ENCODE peak calls at places on chromosomes 4 and X, in ten cellular contexts. One of them, this sample, is unnamed. For H3K36me3, the result is how much of the 10 kb centered on the place peaks cover.

GRCh38 chrX:20442597-20442996 is 175.9 kb upstream of the RPS6KA3 start:
- DNase-seq in prostate gland: peak
- DNase-seq in heart right ventricle: peak
- DNase-seq in tibial nerve: peak
- DNase-seq in cardiac muscle cell: peak
- DNase-seq in GM23338: peak
- DNase-seq in CD8-positive, alpha-beta T cell: peak
- DNase-seq in mammary epithelial cell: peak
- DNase-seq in left lung: peak
- DNase-seq in colonic mucosa: peak
- DNase-seq in this sample: peak

GRCh38 chrX:48667504-48667903 is 16.1 kb upstream of the WAS start:
- DNase-seq in colonic mucosa: no peak
- DNase-seq in cardiac muscle cell: no peak
- DNase-seq in CD8-positive, alpha-beta T cell: no peak
- DNase-seq in heart right ventricle: no peak
- DNase-seq in mammary epithelial cell: no peak
- DNase-seq in tibial nerve: no peak
- DNase-seq in left lung: no peak
- DNase-seq in GM23338: no peak
- DNase-seq in prostate gland: no peak
- DNase-seq in this sample: no peak

GRCh38 chr4:147963839-147964238 is 232.0 kb downstream of the ARHGAP10 start:
- DNase-seq in left lung: no peak
- DNase-seq in GM23338: no peak
- DNase-seq in prostate gland: no peak
- DNase-seq in cardiac muscle cell: no peak
- DNase-seq in tibial nerve: no peak
- DNase-seq in CD8-positive, alpha-beta T cell: no peak
- DNase-seq in mammary epithelial cell: no peak
- DNase-seq in colonic mucosa: no peak
- DNase-seq in heart right ventricle: no peak
- DNase-seq in this sample: no peak

GRCh38 chrX:34734383-34734782 is 77.3 kb upstream of the TMEM47 start:
- DNase-seq in heart right ventricle: no peak
- DNase-seq in CD8-positive, alpha-beta T cell: no peak
- DNase-seq in GM23338: no peak
- DNase-seq in cardiac muscle cell: peak
- DNase-seq in mammary epithelial cell: peak
- DNase-seq in colonic mucosa: no peak
- DNase-seq in left lung: no peak
- DNase-seq in prostate gland: no peak
- DNase-seq in tibial nerve: no peak
- DNase-seq in this sample: no peak

GRCh38 chr4:21991050-21991449 is 42.5 kb upstream of the KCNIP4 start:
- DNase-seq in colonic mucosa: peak
- DNase-seq in GM23338: no peak
- DNase-seq in CD8-positive, alpha-beta T cell: no peak
- DNase-seq in left lung: no peak
- DNase-seq in prostate gland: no peak
- DNase-seq in mammary epithelial cell: no peak
- DNase-seq in tibial nerve: no peak
- DNase-seq in cardiac muscle cell: peak
- DNase-seq in heart right ventricle: no peak
- DNase-seq in this sample: no peak

GRCh38 chr4:173420324-173420752 is 21.4 kb upstream of the SCRG1 start:
- DNase-seq in cardiac muscle cell: peak
- DNase-seq in prostate gland: no peak
- DNase-seq in tibial nerve: no peak
- DNase-seq in mammary epithelial cell: no peak
- DNase-seq in left lung: no peak
- DNase-seq in colonic mucosa: no peak
- DNase-seq in CD8-positive, alpha-beta T cell: no peak
- DNase-seq in GM23338: peak
- DNase-seq in heart right ventricle: no peak
- DNase-seq in this sample: no peak

GRCh38 chr4:161920304-161921052 is 243.3 kb downstream of the FSTL5 start:
- DNase-seq in prostate gland: no peak
- DNase-seq in mammary epithelial cell: no peak
- DNase-seq in tibial nerve: no peak
- DNase-seq in GM23338: no peak
- DNase-seq in cardiac muscle cell: no peak
- DNase-seq in colonic mucosa: no peak
- DNase-seq in heart right ventricle: no peak
- DNase-seq in CD8-positive, alpha-beta T cell: no peak
- DNase-seq in left lung: no peak
- DNase-seq in this sample: no peak

GRCh38 chrX:132858018-132858417 is 100.4 kb downstream of the HS6ST2 start:
- DNase-seq in mammary epithelial cell: no peak
- DNase-seq in cardiac muscle cell: peak
- DNase-seq in CD8-positive, alpha-beta T cell: no peak
- DNase-seq in GM23338: no peak
- DNase-seq in left lung: no peak
- DNase-seq in tibial nerve: no peak
- DNase-seq in prostate gland: no peak
- DNase-seq in heart right ventricle: no peak
- DNase-seq in colonic mucosa: no peak
- DNase-seq in this sample: no peak

GRCh38 chrX:111119341-111119740 is 23.4 kb downstream of the PAK3 start:
- DNase-seq in mammary epithelial cell: no peak
- DNase-seq in tibial nerve: no peak
- DNase-seq in left lung: no peak
- DNase-seq in CD8-positive, alpha-beta T cell: no peak
- DNase-seq in cardiac muscle cell: no peak
- DNase-seq in colonic mucosa: no peak
- DNase-seq in heart right ventricle: no peak
- DNase-seq in prostate gland: no peak
- DNase-seq in GM23338: no peak
- DNase-seq in this sample: no peak

GRCh38 chr4:94634266-94634665 is 123.5 kb upstream of the BMPR1B start:
- DNase-seq in CD8-positive, alpha-beta T cell: no peak
- DNase-seq in heart right ventricle: no peak
- DNase-seq in GM23338: no peak
- DNase-seq in mammary epithelial cell: no peak
- DNase-seq in colonic mucosa: no peak
- DNase-seq in prostate gland: no peak
- DNase-seq in cardiac muscle cell: peak
- DNase-seq in tibial nerve: no peak
- DNase-seq in left lung: no peak
- DNase-seq in this sample: no peak

GRCh38 chr4:87058272-87059073 is 123.7 kb downstream of the AFF1 start:
- DNase-seq in prostate gland: no peak
- DNase-seq in GM23338: peak
- DNase-seq in mammary epithelial cell: peak
- DNase-seq in heart right ventricle: no peak
- DNase-seq in left lung: no peak
- DNase-seq in CD8-positive, alpha-beta T cell: no peak
- DNase-seq in cardiac muscle cell: no peak
- DNase-seq in colonic mucosa: no peak
- DNase-seq in tibial nerve: no peak
- DNase-seq in this sample: no peak

GRCh38 chr4:85598936-85599335 is 124.0 kb downstream of the ARHGAP24 start:
- DNase-seq in heart right ventricle: no peak
- DNase-seq in cardiac muscle cell: no peak
- DNase-seq in prostate gland: no peak
- DNase-seq in left lung: no peak
- DNase-seq in tibial nerve: no peak
- DNase-seq in colonic mucosa: no peak
- DNase-seq in CD8-positive, alpha-beta T cell: no peak
- DNase-seq in mammary epithelial cell: no peak
- DNase-seq in GM23338: no peak
- DNase-seq in this sample: no peak

GRCh38 chrX:76172325-76172887 is 456 bp upstream of the PBDC1 start:
- DNase-seq in left lung: no peak
- DNase-seq in colonic mucosa: no peak
- DNase-seq in cardiac muscle cell: no peak
- DNase-seq in tibial nerve: no peak
- DNase-seq in mammary epithelial cell: no peak
- DNase-seq in GM23338: no peak
- DNase-seq in heart right ventricle: no peak
- DNase-seq in CD8-positive, alpha-beta T cell: no peak
- DNase-seq in prostate gland: no peak
- DNase-seq in this sample: no peak

GRCh38 chr4:182862166-182862875 is 54.9 kb downstream of the DCTD start:
- DNase-seq in colonic mucosa: no peak
- DNase-seq in CD8-positive, alpha-beta T cell: no peak
- DNase-seq in tibial nerve: no peak
- DNase-seq in prostate gland: no peak
- DNase-seq in left lung: no peak
- DNase-seq in mammary epithelial cell: no peak
- DNase-seq in heart right ventricle: no peak
- DNase-seq in GM23338: peak
- DNase-seq in cardiac muscle cell: no peak
- DNase-seq in this sample: peak

GRCh38 chr4:5157721-5158390 is 106.6 kb downstream of the STK32B start:
- DNase-seq in cardiac muscle cell: no peak
- DNase-seq in prostate gland: no peak
- DNase-seq in colonic mucosa: no peak
- DNase-seq in mammary epithelial cell: no peak
- DNase-seq in tibial nerve: no peak
- DNase-seq in GM23338: no peak
- DNase-seq in heart right ventricle: no peak
- DNase-seq in CD8-positive, alpha-beta T cell: no peak
- DNase-seq in left lung: no peak
- DNase-seq in this sample: no peak

GRCh38 chrX:8083276-8083675 is 87.8 kb downstream of the VCX2 start:
- DNase-seq in cardiac muscle cell: peak
- DNase-seq in tibial nerve: no peak
- DNase-seq in mammary epithelial cell: no peak
- DNase-seq in CD8-positive, alpha-beta T cell: no peak
- DNase-seq in GM23338: no peak
- DNase-seq in colonic mucosa: no peak
- DNase-seq in prostate gland: no peak
- DNase-seq in heart right ventricle: no peak
- DNase-seq in left lung: no peak
- DNase-seq in this sample: no peak

GRCh38 chrX:17038681-17039161 is 92.3 kb downstream of the REPS2 start:
- DNase-seq in CD8-positive, alpha-beta T cell: no peak
- DNase-seq in GM23338: no peak
- DNase-seq in colonic mucosa: no peak
- DNase-seq in cardiac muscle cell: peak
- DNase-seq in heart right ventricle: peak
- DNase-seq in left lung: no peak
- DNase-seq in prostate gland: no peak
- DNase-seq in tibial nerve: no peak
- DNase-seq in mammary epithelial cell: peak
- DNase-seq in this sample: no peak

GRCh38 chr4:128353791-128354190 is 66.2 kb upstream of the PGRMC2 start:
- DNase-seq in mammary epithelial cell: no peak
- DNase-seq in left lung: no peak
- DNase-seq in prostate gland: no peak
- DNase-seq in GM23338: no peak
- DNase-seq in heart right ventricle: no peak
- DNase-seq in tibial nerve: no peak
- DNase-seq in colonic mucosa: no peak
- DNase-seq in cardiac muscle cell: no peak
- DNase-seq in CD8-positive, alpha-beta T cell: no peak
- DNase-seq in this sample: no peak

DNA sequence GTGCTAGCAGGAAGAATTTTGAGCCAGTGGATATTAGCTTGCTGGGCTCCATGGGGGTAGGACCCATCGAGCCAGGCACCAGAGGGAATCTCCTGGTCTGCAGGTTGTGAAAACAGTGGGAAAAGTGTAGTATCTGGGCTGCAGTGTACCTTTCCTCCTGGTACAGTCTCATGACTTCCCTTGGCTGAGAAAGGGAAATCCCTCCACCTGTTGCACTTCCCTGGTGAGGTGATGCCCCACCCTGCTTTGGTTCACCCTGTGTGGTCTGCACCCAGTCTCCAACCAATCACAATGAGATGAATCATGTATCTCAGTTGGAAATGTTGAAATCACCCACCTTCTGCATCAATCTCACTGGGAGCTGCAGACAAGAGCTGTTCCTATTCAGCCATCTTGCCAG is 341.4 kb upstream of the IRS4 start:
- DNase-seq in heart right ventricle: no peak
- DNase-seq in left lung: no peak
- DNase-seq in mammary epithelial cell: no peak
- DNase-seq in cardiac muscle cell: no peak
- DNase-seq in GM23338: no peak
- DNase-seq in tibial nerve: no peak
- DNase-seq in CD8-positive, alpha-beta T cell: no peak
- DNase-seq in prostate gland: no peak
- DNase-seq in colonic mucosa: no peak
- DNase-seq in this sample: no peak
- TF ChIP-seq CTCF in heart right ventricle: no peak
- TF ChIP-seq CTCF in left lung: no peak
- TF ChIP-seq CTCF in mammary epithelial cell: no peak
- TF ChIP-seq CTCF in cardiac muscle cell: no peak
- TF ChIP-seq CTCF in GM23338: no peak
- TF ChIP-seq CTCF in tibial nerve: no peak
- TF ChIP-seq CTCF in CD8-positive, alpha-beta T cell: no peak
- TF ChIP-seq CTCF in prostate gland: no peak
- TF ChIP-seq CTCF in colonic mucosa: no peak
- TF ChIP-seq CTCF in this sample: no peak

GRCh38 chrX:153590961-153591956 is 7.7 kb downstream of the CCNQ start:
- DNase-seq in prostate gland: no peak
- DNase-seq in tibial nerve: no peak
- DNase-seq in cardiac muscle cell: no peak
- DNase-seq in GM23338: no peak
- DNase-seq in colonic mucosa: peak
- DNase-seq in heart right ventricle: no peak
- DNase-seq in mammary epithelial cell: no peak
- DNase-seq in left lung: no peak
- DNase-seq in CD8-positive, alpha-beta T cell: no peak
- DNase-seq in this sample: peak
- H3K36me3 ChIP-seq in prostate gland: under half
- H3K36me3 ChIP-seq in tibial nerve: under half
- H3K36me3 ChIP-seq in cardiac muscle cell: under half
- H3K36me3 ChIP-seq in GM23338: under half
- H3K36me3 ChIP-seq in colonic mucosa: under half
- H3K36me3 ChIP-seq in heart right ventricle: under half
- H3K36me3 ChIP-seq in mammary epithelial cell: under half
- H3K36me3 ChIP-seq in left lung: half or more
- H3K36me3 ChIP-seq in CD8-positive, alpha-beta T cell: under half
- H3K36me3 ChIP-seq in this sample: under half

DNA sequence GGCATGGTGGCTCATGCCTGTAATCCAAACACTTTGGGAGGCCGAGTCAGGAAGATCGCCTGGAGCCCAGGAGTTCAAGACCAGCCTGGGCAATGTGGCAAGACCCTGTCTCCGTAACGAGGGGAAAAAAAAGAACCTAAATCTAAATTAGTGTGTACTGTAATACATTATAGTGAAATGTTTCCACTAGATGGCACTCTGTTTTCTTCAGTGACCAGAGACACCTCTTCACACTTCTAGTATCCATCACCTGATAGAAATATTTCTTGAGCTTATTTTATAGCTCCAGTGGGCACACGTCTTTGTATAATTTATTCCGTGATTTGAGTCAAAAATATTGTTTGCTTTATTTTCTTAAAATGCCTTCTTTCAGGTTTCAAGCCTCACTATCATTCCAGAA is 600.9 kb upstream of the DIPK2B start:
- DNase-seq in prostate gland: no peak
- DNase-seq in left lung: no peak
- DNase-seq in tibial nerve: no peak
- DNase-seq in cardiac muscle cell: peak
- DNase-seq in heart right ventricle: no peak
- DNase-seq in mammary epithelial cell: peak
- DNase-seq in GM23338: peak
- DNase-seq in CD8-positive, alpha-beta T cell: no peak
- DNase-seq in colonic mucosa: no peak
- DNase-seq in this sample: no peak
- TF ChIP-seq CTCF in prostate gland: peak
- TF ChIP-seq CTCF in left lung: no peak
- TF ChIP-seq CTCF in tibial nerve: peak
- TF ChIP-seq CTCF in cardiac muscle cell: peak
- TF ChIP-seq CTCF in heart right ventricle: no peak
- TF ChIP-seq CTCF in mammary epithelial cell: peak
- TF ChIP-seq CTCF in GM23338: peak
- TF ChIP-seq CTCF in CD8-positive, alpha-beta T cell: peak
- TF ChIP-seq CTCF in colonic mucosa: peak
- TF ChIP-seq CTCF in this sample: no peak

GRCh38 chr4:167274346-167274745 is 40.1 kb upstream of the SPOCK3 start:
- DNase-seq in tibial nerve: no peak
- DNase-seq in prostate gland: no peak
- DNase-seq in left lung: no peak
- DNase-seq in mammary epithelial cell: no peak
- DNase-seq in GM23338: no peak
- DNase-seq in colonic mucosa: no peak
- DNase-seq in heart right ventricle: no peak
- DNase-seq in cardiac muscle cell: no peak
- DNase-seq in CD8-positive, alpha-beta T cell: no peak
- DNase-seq in this sample: no peak
- H3K36me3 ChIP-seq in tibial nerve: under half
- H3K36me3 ChIP-seq in prostate gland: under half
- H3K36me3 ChIP-seq in left lung: under half
- H3K36me3 ChIP-seq in mammary epithelial cell: under half
- H3K36me3 ChIP-seq in GM23338: under half
- H3K36me3 ChIP-seq in colonic mucosa: under half
- H3K36me3 ChIP-seq in heart right ventricle: under half
- H3K36me3 ChIP-seq in cardiac muscle cell: under half
- H3K36me3 ChIP-seq in CD8-positive, alpha-beta T cell: under half
- H3K36me3 ChIP-seq in this sample: under half